ENCODE peak calls at places on chromosomes 7 and 10, in five cellular contexts. Y is GM23248, S is heart right ventricle, Q is left lung, A is lower lobe of right lung. V is an unnamed sample.

GRCh38 chr10:69217119-69217754 is 2.9 kb upstream of the HKDC1 start:
- DNase-seq in Y (peak; percentile 86), S (no peak), Q (no peak), A (no peak), V (no peak)

GRCh38 chr10:124741922-124742417 is 2.2 kb downstream of the FAM53B start:
- DNase-seq in Y (no peak), S (no peak), Q (no peak), A (no peak), V (peak; percentile 59)

GRCh38 chr7:37815969-37816371 is 32.4 kb upstream of the NME8 start:
- DNase-seq in Y (no peak), S (no peak), Q (no peak), A (no peak), V (no peak)

GRCh38 chr7:142482899-142483658 is 225.2 kb upstream of the PRSS58 start:
- DNase-seq in Y (peak; percentile 72), S (no peak), Q (no peak), A (no peak), V (no peak)

GRCh38 chr10:36026656-36027390 is 384.7 kb upstream of the FZD8 start:
- DNase-seq in Y (peak; percentile 69), S (no peak), Q (no peak), A (no peak), V (no peak)

GRCh38 chr7:40507166-40507565 is 372.4 kb downstream of the SUGCT start:
- DNase-seq in Y (peak; percentile 17), S (no peak), Q (no peak), A (no peak), V (no peak)

GRCh38 chr7:127736511-127736910 is 84.5 kb downstream of the SND1 start:
- DNase-seq in Y (no peak), S (no peak), Q (no peak), A (no peak), V (no peak)

GRCh38 chr7:101688995-101689907 is 60.2 kb upstream of the MYL10 start:
- DNase-seq in Y (no peak), S (no peak), Q (no peak), A (no peak), V (no peak)

GRCh38 chr10:110993024-110993693 is 73.8 kb downstream of the SHOC2 start:
- DNase-seq in Y (peak; percentile 91), S (no peak), Q (no peak), A (no peak), V (no peak)

GRCh38 chr7:114789161-114789560 is 132.7 kb upstream of the MDFIC start:
- DNase-seq in Y (peak; percentile 66), S (no peak), Q (no peak), A (no peak), V (no peak)

GRCh38 chr7:44307905-44308740 is 17.3 kb downstream of the CAMK2B start:
- DNase-seq in Y (no peak), S (no peak), Q (peak; percentile 20), A (no peak), V (no peak)

GRCh38 chr10:98404571-98405396 is 10.2 kb downstream of the PYROXD2 start:
- DNase-seq in Y (peak; percentile 84), S (no peak), Q (no peak), A (no peak), V (no peak)

GRCh38 chr7:100247152-100247757 is 27.5 kb downstream of the PVRIG start:
- DNase-seq in Y (peak; percentile 29), S (no peak), Q (peak; percentile 46), A (no peak), V (no peak)

GRCh38 chr10:70355234-70356021 is 27.0 kb downstream of the LRRC20 start:
- DNase-seq in Y (no peak), S (no peak), Q (peak; percentile 46), A (no peak), V (no peak)

GRCh38 chr10:83886871-83887270 is 252.4 kb upstream of the GHITM start:
- DNase-seq in Y (no peak), S (no peak), Q (no peak), A (no peak), V (no peak)

GRCh38 chr10:112735041-112735690 is 214.9 kb upstream of the TCF7L2 start:
- DNase-seq in Y (peak; percentile 27), S (no peak), Q (no peak), A (no peak), V (no peak)

GRCh38 chr7:100396421-100396982 is 23.2 kb downstream of the PILRA start:
- DNase-seq in Y (no peak), S (no peak), Q (no peak), A (no peak), V (no peak)

GRCh38 chr7:108204281-108204796 is 74.2 kb upstream of the LAMB4 start:
- DNase-seq in Y (no peak), S (no peak), Q (no peak), A (no peak), V (no peak)

GRCh38 chr7:102991540-102992214 is 78.9 kb downstream of the LRRC17 start:
- DNase-seq in Y (peak; percentile 97), S (no peak), Q (no peak), A (no peak), V (no peak)
- H3K4me1 ChIP-seq in Y (peaks cover 40% of the 10 kb centered on the region), S (peaks cover 35% of the 10 kb centered on the region), Q (peaks cover 13% of the 10 kb centered on the region), A (peaks cover 32% of the 10 kb centered on the region), V (peaks cover 5% of the 10 kb centered on the region)

DNA sequence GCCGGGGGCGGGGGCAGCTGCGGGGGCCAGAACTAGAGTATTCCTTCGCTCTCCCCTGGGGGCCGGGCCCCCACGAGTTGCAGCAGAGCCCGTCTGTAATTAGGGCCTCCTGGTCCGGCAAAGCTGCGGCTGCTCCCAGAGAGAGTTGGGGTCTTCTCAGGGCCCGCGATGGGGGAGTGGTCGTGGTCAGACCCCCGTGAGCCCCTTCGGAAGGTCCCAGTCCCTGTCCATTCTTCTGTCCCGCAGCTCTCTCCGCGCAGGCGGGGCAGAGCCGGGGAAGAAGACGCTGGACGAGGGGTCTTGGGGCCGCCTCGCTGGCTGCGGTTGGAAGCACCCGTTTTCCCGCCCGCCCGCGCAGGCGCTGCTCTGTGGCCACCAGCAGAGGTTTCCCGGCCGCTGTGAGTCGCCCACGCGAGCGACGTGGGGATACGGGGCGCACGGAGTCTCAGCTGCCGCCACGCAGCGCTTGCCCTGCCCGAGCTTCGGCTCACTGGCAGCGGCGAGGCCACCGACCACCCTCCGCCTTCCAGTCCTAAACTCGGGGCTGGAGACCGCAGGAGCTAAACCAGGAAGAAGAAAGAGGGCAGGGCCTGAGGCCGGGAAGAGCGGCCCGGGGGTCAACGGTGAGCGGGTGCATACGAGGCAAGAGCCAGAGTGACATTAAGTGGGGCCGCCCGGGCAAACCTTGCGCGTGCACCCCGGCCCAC is 7.3 kb upstream of the EMX2 start:
- DNase-seq in Y (peak; percentile 73), S (no peak), Q (no peak), A (no peak), V (no peak)
- H3K27me3 ChIP-seq in Y (no peaks in the 10 kb centered on the region), S (peaks cover 96% of the 10 kb centered on the region), Q (peaks cover 100% of the 10 kb centered on the region), A (peaks cover 98% of the 10 kb centered on the region), V (no peaks in the 10 kb centered on the region)

GRCh38 chr10:67783576-67784294 is 54.3 kb downstream of the DNAJC12 start:
- DNase-seq in Y (no peak), S (no peak), Q (no peak), A (no peak), V (no peak)
- H3K4me1 ChIP-seq in Y (no peaks in the 10 kb centered on the region), S (peaks cover 6% of the 10 kb centered on the region), Q (no peaks in the 10 kb centered on the region), A (no peaks in the 10 kb centered on the region), V (no peaks in the 10 kb centered on the region)

DNA sequence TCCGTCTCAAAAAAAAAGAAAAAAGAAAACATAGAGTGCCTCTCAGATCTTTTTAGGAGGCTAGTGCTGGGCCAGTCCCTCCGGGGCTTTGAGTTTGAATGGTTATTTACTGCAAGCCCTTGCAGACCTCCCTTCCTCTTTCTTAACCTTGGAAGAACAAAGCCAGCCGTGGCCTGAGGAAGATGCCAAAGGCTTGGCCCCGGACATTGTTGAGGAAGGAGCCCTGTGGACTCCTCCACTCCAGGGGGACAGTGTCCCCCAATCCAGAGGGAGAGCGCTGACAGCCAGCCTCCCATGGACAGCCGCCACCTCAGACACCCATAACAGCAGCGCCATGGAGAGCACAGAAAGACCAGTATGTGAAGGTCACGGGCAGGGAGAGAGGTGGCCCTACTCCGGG is 5.0 kb downstream of the TSPAN33 start:
- DNase-seq in Y (no peak), S (no peak), Q (no peak), A (no peak), V (no peak)
- H3K27me3 ChIP-seq in Y (peaks cover 65% of the 10 kb centered on the region), S (no peaks in the 10 kb centered on the region), Q (peaks cover 97% of the 10 kb centered on the region), A (peaks cover 33% of the 10 kb centered on the region), V (no peaks in the 10 kb centered on the region)

GRCh38 chr7:116354171-116354545 is 143.8 kb downstream of the TES start:
- DNase-seq in Y (peak; percentile 68), S (peak; percentile 88), Q (peak; percentile 44), A (no peak), V (peak; percentile 48)
- H3K4me1 ChIP-seq in Y (peaks cover 53% of the 10 kb centered on the region), S (peaks cover 62% of the 10 kb centered on the region), Q (peaks cover 36% of the 10 kb centered on the region), A (peaks cover 44% of the 10 kb centered on the region), V (peaks cover 9% of the 10 kb centered on the region)

DNA sequence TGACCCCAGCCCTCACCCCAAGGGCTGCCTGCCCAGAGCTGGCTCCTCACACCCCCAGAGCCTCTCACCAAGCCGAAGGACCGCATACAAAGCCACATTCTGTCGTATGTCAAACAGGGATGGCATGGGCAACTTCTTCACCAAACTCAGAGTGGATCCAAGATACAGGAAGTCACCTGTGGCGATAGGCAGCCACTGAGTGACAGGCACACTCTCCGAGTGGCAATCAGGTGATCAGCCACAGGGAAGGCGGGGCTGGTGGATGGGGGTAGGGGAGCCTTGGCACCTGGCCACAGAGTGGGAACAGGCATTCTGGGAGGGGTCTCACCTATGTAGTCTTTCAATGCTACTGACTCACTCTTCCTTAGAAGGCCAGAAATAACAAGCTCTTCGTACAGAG is 7.1 kb upstream of the ASB10 start:
- DNase-seq in Y (no peak), S (no peak), Q (no peak), A (no peak), V (no peak)
- H3K27me3 ChIP-seq in Y (peaks cover 44% of the 10 kb centered on the region), S (no peaks in the 10 kb centered on the region), Q (peaks cover 24% of the 10 kb centered on the region), A (peaks cover 16% of the 10 kb centered on the region), V (no peaks in the 10 kb centered on the region)

GRCh38 chr7:2841907-2842306 is 2.2 kb downstream of the GNA12 start:
- DNase-seq in Y (no peak), S (no peak), Q (no peak), A (no peak), V (no peak)

GRCh38 chr7:2845193-2845592 is 1.1 kb upstream of the GNA12 start:
- DNase-seq in Y (no peak), S (no peak), Q (peak; percentile 24), A (no peak), V (no peak)

GRCh38 chr7:2844153-2845077 is at the start of gene GNA12:
- DNase-seq in Y (peak; percentile 99), S (peak; percentile 98), Q (peak; percentile 98), A (peak; percentile 99), V (peak; percentile 99)

GRCh38 chr7:2843191-2843685 is 870 bp downstream of the GNA12 start:
- DNase-seq in Y (peak; percentile 33), S (no peak), Q (peak; percentile 35), A (no peak), V (no peak)

GRCh38 chr7:2843711-2844152 is 376 bp downstream of the GNA12 start:
- DNase-seq in Y (peak; percentile 82), S (peak; percentile 18), Q (peak; percentile 53), A (peak; percentile 74), V (peak; percentile 53)
- H3K4me1 ChIP-seq in Y (peaks cover 11% of the 10 kb centered on the region), S (peaks cover 38% of the 10 kb centered on the region), Q (peaks cover 13% of the 10 kb centered on the region), A (peaks cover 19% of the 10 kb centered on the region), V (peaks cover 13% of the 10 kb centered on the region)

DNA sequence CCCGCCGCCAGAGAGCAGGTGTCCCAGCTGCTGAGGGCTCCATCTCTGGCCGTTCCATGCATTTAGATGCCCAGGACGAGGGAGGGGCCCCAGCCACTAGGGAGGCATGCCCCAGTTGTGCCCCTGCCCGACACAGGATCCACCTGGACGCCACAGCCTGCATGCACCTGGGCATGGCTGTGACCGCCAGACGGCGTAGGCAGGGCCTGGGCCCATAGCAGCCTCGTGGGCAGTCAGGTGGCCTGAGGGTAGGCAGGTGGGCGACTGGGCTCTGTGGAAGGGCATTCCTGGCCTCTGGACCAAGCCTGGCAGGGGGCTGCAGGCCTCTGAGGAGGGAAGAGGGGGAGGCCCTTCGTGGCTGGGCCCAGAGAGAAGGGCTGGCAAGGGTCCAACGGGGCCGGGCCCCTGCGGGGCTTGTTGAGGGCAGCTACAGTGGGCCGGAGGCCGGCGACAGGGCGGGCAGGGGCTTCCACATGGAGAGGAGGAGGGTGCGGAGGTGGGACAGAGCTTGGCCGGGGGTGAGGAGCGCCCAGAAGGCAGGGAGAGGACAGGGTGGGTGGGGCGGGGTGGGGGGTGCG is 76.0 kb upstream of the NKX6-2 start:
- DNase-seq in Y (no peak), S (no peak), Q (peak; percentile 26), A (peak; percentile 39), V (no peak)
- H3K27me3 ChIP-seq in Y (peaks cover 22% of the 10 kb centered on the region), S (peaks cover 18% of the 10 kb centered on the region), Q (peaks cover 79% of the 10 kb centered on the region), A (peaks cover 18% of the 10 kb centered on the region), V (no peaks in the 10 kb centered on the region)